ENCODE peak calls at places on chromosome 16, in four cellular contexts. One of them, this sample, is unnamed.
A peak's percentile ranks its signal among the peaks of the same experiment; 100 is the strongest.

GRCh38 chr16:88430524-88431446 is 22.3 kb upstream of the ZFPM1 start:
- DNase-seq in non-pigmented ciliary epithelial cell: no peak
- DNase-seq in COR-L47: no peak
- DNase-seq in activated effector memory CD4-positive, alpha-beta T cell treated with Interleukin-2 at 50 U/mL for 16 hours: peak; percentile 29
- DNase-seq in this sample: peak; percentile 65

GRCh38 chr16:2150418-2151187 is 2.2 kb downstream of the RAB26 start:
- DNase-seq in non-pigmented ciliary epithelial cell: no peak
- DNase-seq in activated effector memory CD4-positive, alpha-beta T cell treated with Interleukin-2 at 50 U/mL for 16 hours: no peak
- DNase-seq in COR-L47: no peak
- DNase-seq in this sample: no peak

GRCh38 chr16:87816507-87817100 is 50.8 kb upstream of the KLHDC4 start:
- DNase-seq in COR-L47: no peak
- DNase-seq in activated effector memory CD4-positive, alpha-beta T cell treated with Interleukin-2 at 50 U/mL for 16 hours: no peak
- DNase-seq in non-pigmented ciliary epithelial cell: no peak
- DNase-seq in this sample: no peak

GRCh38 chr16:70481929-70482536 is 27.6 kb downstream of the FCSK start:
- DNase-seq in COR-L47: no peak
- DNase-seq in activated effector memory CD4-positive, alpha-beta T cell treated with Interleukin-2 at 50 U/mL for 16 hours: no peak
- DNase-seq in non-pigmented ciliary epithelial cell: no peak
- DNase-seq in this sample: no peak

GRCh38 chr16:81902025-81902424 is 109.2 kb downstream of the SDR42E1 start:
- DNase-seq in activated effector memory CD4-positive, alpha-beta T cell treated with Interleukin-2 at 50 U/mL for 16 hours: no peak
- DNase-seq in COR-L47: no peak
- DNase-seq in non-pigmented ciliary epithelial cell: no peak
- DNase-seq in this sample: no peak

GRCh38 chr16:87453326-87453725 is 39.5 kb downstream of the ZCCHC14 start:
- DNase-seq in COR-L47: no peak
- DNase-seq in activated effector memory CD4-positive, alpha-beta T cell treated with Interleukin-2 at 50 U/mL for 16 hours: no peak
- DNase-seq in non-pigmented ciliary epithelial cell: no peak
- DNase-seq in this sample: no peak

GRCh38 chr16:3490911-3491629 is 4.2 kb downstream of the C16orf90 start:
- DNase-seq in non-pigmented ciliary epithelial cell: no peak
- DNase-seq in activated effector memory CD4-positive, alpha-beta T cell treated with Interleukin-2 at 50 U/mL for 16 hours: no peak
- DNase-seq in COR-L47: no peak
- DNase-seq in this sample: no peak

GRCh38 chr16:66512589-66513404 is 37.1 kb downstream of the TK2 start:
- DNase-seq in COR-L47: no peak
- DNase-seq in activated effector memory CD4-positive, alpha-beta T cell treated with Interleukin-2 at 50 U/mL for 16 hours: no peak
- DNase-seq in non-pigmented ciliary epithelial cell: no peak
- DNase-seq in this sample: peak; percentile 58

GRCh38 chr16:15611610-15612009 is 31.3 kb downstream of the MARF1 start:
- DNase-seq in activated effector memory CD4-positive, alpha-beta T cell treated with Interleukin-2 at 50 U/mL for 16 hours: no peak
- DNase-seq in COR-L47: no peak
- DNase-seq in non-pigmented ciliary epithelial cell: peak; percentile 37
- DNase-seq in this sample: no peak

GRCh38 chr16:31022574-31023251 is 10.6 kb upstream of the STX4 start:
- DNase-seq in non-pigmented ciliary epithelial cell: no peak
- DNase-seq in activated effector memory CD4-positive, alpha-beta T cell treated with Interleukin-2 at 50 U/mL for 16 hours: no peak
- DNase-seq in COR-L47: no peak
- DNase-seq in this sample: no peak

GRCh38 chr16:14186954-14187306 is 115.8 kb downstream of the MRTFB start:
- DNase-seq in non-pigmented ciliary epithelial cell: no peak
- DNase-seq in activated effector memory CD4-positive, alpha-beta T cell treated with Interleukin-2 at 50 U/mL for 16 hours: no peak
- DNase-seq in COR-L47: no peak
- DNase-seq in this sample: no peak

GRCh38 chr16:55668337-55669281 is 12.8 kb downstream of the SLC6A2 start:
- DNase-seq in activated effector memory CD4-positive, alpha-beta T cell treated with Interleukin-2 at 50 U/mL for 16 hours: no peak
- DNase-seq in COR-L47: no peak
- DNase-seq in non-pigmented ciliary epithelial cell: no peak
- DNase-seq in this sample: no peak

GRCh38 chr16:85296859-85297698 is 184.8 kb upstream of the CIBAR2 start:
- DNase-seq in non-pigmented ciliary epithelial cell: no peak
- DNase-seq in COR-L47: peak; percentile 25
- DNase-seq in activated effector memory CD4-positive, alpha-beta T cell treated with Interleukin-2 at 50 U/mL for 16 hours: peak; percentile 10
- DNase-seq in this sample: peak; percentile 72

GRCh38 chr16:87580855-87581261 is 21.4 kb upstream of the JPH3 start:
- DNase-seq in activated effector memory CD4-positive, alpha-beta T cell treated with Interleukin-2 at 50 U/mL for 16 hours: no peak
- DNase-seq in non-pigmented ciliary epithelial cell: no peak
- DNase-seq in COR-L47: no peak
- DNase-seq in this sample: no peak